ENCODE peak calls at places on chromosomes 11 and 22, in seven cellular contexts. A, I, V, X, E, O and U are unnamed samples.

GRCh38 chr11:89175796-89176195 is 1.9 kb upstream of the TYR start:
- DNase-seq in X (no peak), O (no peak), I (no peak), V (no peak), E (no peak), A (no peak), U (no peak)

GRCh38 chr11:78759067-78759466 is 184.4 kb upstream of the NARS2 start:
- DNase-seq in O (no peak), I (no peak), V (no peak), X (no peak), A (no peak), E (no peak), U (no peak)

GRCh38 chr11:66363805-66364535 is 7.6 kb downstream of the SLC29A2 start:
- DNase-seq in I (peak), E (peak), O (no peak), V (no peak), X (no peak), A (no peak), U (no peak)

GRCh38 chr11:74325649-74326645 is 14.5 kb upstream of the P4HA3 start:
- DNase-seq in A (peak), O (peak), X (no peak), V (no peak), I (peak), E (peak), U (no peak)

GRCh38 chr11:59602432-59602831 is 13.1 kb downstream of the OSBP start:
- DNase-seq in O (no peak), V (no peak), X (no peak), A (no peak), I (no peak), E (no peak), U (no peak)

GRCh38 chr22:49636214-49636613 is 191.5 kb downstream of the BRD1 start:
- DNase-seq in A (no peak), X (no peak), O (no peak), V (no peak), I (peak), E (no peak), U (no peak)

GRCh38 chr11:31240340-31240904 is 129.1 kb downstream of the DCDC1 start:
- DNase-seq in O (peak), I (no peak), V (peak), X (peak), E (no peak), A (no peak), U (no peak)

GRCh38 chr11:2999464-2999998 is 7.4 kb upstream of the NAP1L4 start:
- DNase-seq in V (no peak), X (no peak), I (no peak), E (no peak), O (no peak), A (no peak), U (no peak)

GRCh38 chr22:41700105-41700358 is 729 bp downstream of the MEI1 start:
- DNase-seq in E (no peak), V (no peak), I (no peak), A (no peak), O (no peak), X (no peak), U (no peak)

GRCh38 chr22:40300884-40301672 is 45.2 kb upstream of the ADSL start:
- DNase-seq in V (no peak), X (no peak), A (no peak), E (no peak), O (no peak), I (no peak), U (no peak)

GRCh38 chr11:13315517-13316432 is 38.2 kb downstream of the BMAL1 start:
- DNase-seq in E (no peak), A (no peak), X (no peak), I (no peak), V (no peak), O (no peak), U (no peak)

GRCh38 chr11:74571062-74571399 is 21.4 kb upstream of the POLD3 start:
- DNase-seq in V (no peak), O (no peak), E (no peak), I (no peak), A (no peak), X (no peak), U (no peak)

GRCh38 chr22:40210814-40211213 is 33.1 kb downstream of the TNRC6B start:
- DNase-seq in V (no peak), E (no peak), I (no peak), O (no peak), A (no peak), X (no peak), U (no peak)

GRCh38 chr11:44243086-44243485 is 66.9 kb downstream of the ALX4 start:
- DNase-seq in O (no peak), I (no peak), E (no peak), A (no peak), X (no peak), V (no peak), U (no peak)

GRCh38 chr11:128453444-128454336 is 133.7 kb downstream of the ETS1 start:
- DNase-seq in A (peak), V (no peak), I (peak), O (peak), X (peak), E (peak), U (peak)

GRCh38 chr11:77557553-77557952 is 32.2 kb upstream of the AQP11 start:
- DNase-seq in E (peak), O (peak), I (no peak), V (no peak), X (no peak), A (no peak), U (no peak)

GRCh38 chr22:47059076-47059475 is 296.6 kb downstream of the TBC1D22A start:
- DNase-seq in V (no peak), I (no peak), O (no peak), A (no peak), E (no peak), X (no peak), U (no peak)
- H3K27ac ChIP-seq in V (no peak), I (no peak), O (no peak), A (peak), E (no peak), X (no peak), U (no peak)

DNA sequence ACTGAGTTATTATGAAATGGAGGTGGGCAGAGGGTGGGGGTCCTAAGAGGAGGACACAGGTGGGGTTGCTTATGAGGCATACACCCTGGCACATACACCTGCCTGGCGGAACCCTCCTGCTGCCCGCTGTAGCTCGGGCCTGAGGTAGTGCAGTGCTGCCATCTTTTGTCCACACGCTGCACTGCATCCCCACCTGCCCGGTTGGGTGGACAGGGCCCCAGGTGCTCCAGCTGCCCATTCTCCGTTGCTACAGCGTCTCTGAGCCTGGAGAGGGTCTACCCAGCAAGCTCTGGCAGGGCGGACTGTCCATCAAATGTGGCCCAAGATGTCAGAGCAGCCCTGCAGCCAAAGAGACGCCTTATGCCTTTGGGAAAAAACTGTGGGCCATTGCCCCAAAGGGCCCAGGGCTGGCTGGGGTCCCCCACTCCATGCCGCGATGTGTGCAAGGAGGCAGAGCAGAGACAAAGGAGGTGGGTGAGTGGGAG is 131.2 kb downstream of the BUD13 start:
- DNase-seq in X (peak), A (no peak), O (peak), E (peak), V (no peak), I (no peak), U (peak)
- TF ChIP-seq CTCF in X (peak), A (peak), O (peak), E (peak), V (peak), I (peak), U (peak)

DNA sequence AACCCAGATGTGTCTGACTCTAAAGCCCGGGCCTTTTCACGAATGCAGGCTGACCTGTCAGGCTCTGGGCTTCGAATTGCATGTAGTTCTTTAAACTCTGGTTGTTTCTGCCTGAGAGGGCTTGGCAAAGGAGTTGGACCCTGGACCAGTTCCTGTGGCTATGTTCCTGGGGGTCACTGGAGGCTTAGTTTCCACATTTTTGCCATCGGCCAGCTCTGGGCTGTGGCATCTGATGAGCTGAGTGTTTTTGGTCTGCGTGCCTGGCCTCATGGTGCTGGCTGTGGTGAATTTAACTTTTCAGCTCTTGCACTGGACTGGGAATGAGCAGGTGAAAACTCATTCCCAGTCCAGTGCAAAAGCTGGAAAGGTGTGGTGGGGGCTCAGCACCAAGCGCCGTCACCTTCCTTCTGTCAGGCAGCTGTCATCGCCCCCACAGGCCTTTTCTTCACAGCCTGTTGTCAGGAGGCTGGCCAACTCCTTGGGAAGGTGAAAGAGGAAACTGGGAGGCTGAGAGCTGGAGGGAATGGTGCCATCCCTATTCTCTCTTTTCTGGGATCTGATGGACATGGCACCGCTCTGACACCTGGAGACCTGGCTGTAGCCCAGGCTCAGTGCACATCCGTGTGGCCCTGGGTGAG is 123.6 kb downstream of the ADAMTS15 start:
- DNase-seq in A (no peak), O (no peak), X (no peak), V (no peak), E (no peak), I (no peak), U (no peak)
- H3K27ac ChIP-seq in A (no peak), O (no peak), X (no peak), V (no peak), E (no peak), I (no peak), U (no peak)

GRCh38 chr11:85180528-85180927 is 446.6 kb downstream of the DLG2 start:
- DNase-seq in X (peak), E (no peak), A (no peak), I (no peak), V (no peak), O (no peak), U (no peak)

GRCh38 chr11:85187992-85188391 is 439.2 kb downstream of the DLG2 start:
- DNase-seq in I (no peak), V (no peak), X (no peak), E (no peak), O (no peak), A (no peak), U (no peak)

DNA sequence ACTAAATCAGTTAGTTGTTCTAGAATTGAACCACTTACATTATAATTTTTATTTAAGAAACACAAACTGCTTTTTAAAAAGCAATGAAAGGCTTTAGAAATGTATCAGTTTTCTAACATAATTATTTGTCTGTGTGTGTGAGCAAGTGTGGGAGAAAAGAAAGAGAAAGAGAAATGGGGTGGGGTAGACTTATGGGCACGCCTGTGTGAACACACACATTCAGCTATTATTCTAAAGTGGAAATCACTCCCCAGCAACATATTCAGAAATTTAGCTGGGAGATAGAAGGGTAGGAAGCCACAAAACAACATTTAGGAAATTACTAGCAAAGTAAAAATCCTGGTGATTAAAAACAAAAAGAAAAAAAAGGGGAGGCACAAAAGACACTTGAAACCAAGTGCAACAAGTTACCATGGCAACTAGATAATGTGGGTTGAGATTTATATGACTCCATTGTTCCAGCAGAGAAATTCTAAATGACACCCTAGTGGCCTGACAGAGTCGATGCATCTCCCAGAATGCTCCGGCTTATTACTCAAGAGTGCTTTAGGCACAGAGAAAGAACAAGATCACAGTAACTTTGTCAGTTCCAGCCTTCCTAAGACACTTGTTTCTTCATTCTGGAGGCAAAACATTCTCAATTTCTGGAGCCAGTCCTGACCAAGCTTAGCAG is 444.6 kb downstream of the DLG2 start:
- DNase-seq in V (no peak), I (no peak), E (no peak), O (peak), A (no peak), X (peak), U (no peak)
- TF ChIP-seq CTCF in V (peak), I (peak), E (no peak), O (peak), A (no peak), X (peak), U (peak)